ENCODE peak calls at places on chromosome 22, in four cellular contexts. I is OCI-LY7, J is glutamatergic neuron, Q is cardiac fibroblast. E is an unnamed sample.
A peak's percentile ranks its signal among the peaks of the same experiment; 100 is the strongest.

GRCh38 chr22:37412445-37413250 is 14.6 kb downstream of the ELFN2 start:
- DNase-seq in Q (no peak), J (no peak), I (no peak), E (no peak)

GRCh38 chr22:42604403-42604802 is 10.3 kb downstream of the POLDIP3 start:
- DNase-seq in Q (peak; percentile 53), J (no peak), I (no peak), E (no peak)

GRCh38 chr22:32378703-32379272 is 21.1 kb downstream of the RFPL3 start:
- DNase-seq in J (peak; percentile 68), I (peak; percentile 10), Q (peak; percentile 22), E (no peak)

GRCh38 chr22:46355369-46355995 is 20.0 kb downstream of the TRMU start:
- DNase-seq in Q (peak; percentile 67), J (peak; percentile 93), I (peak; percentile 65), E (peak; percentile 83)

GRCh38 chr22:48489551-48490512 is 1337.8 kb downstream of the BRD1 start:
- DNase-seq in J (peak; percentile 46), Q (peak; percentile 15), I (no peak), E (peak; percentile 45)

GRCh38 chr22:25223269-25223850 is 3.9 kb downstream of the CRYBB2 start:
- DNase-seq in I (no peak), Q (no peak), J (no peak), E (no peak)

GRCh38 chr22:28424427-28425080 is 255.1 kb downstream of the TTC28 start:
- DNase-seq in Q (peak; percentile 56), I (no peak), J (no peak), E (no peak)

GRCh38 chr22:46851311-46851710 is 88.9 kb downstream of the TBC1D22A start:
- DNase-seq in J (no peak), Q (no peak), I (no peak), E (no peak)

GRCh38 chr22:41254230-41254629 is 13.5 kb upstream of the CHADL start:
- DNase-seq in I (no peak), J (no peak), Q (no peak), E (no peak)

GRCh38 chr22:24698266-24698926 is 76.1 kb downstream of the PIWIL3 start:
- DNase-seq in I (no peak), Q (no peak), J (no peak), E (no peak)

GRCh38 chr22:18078329-18079041 is 695 bp downstream of the PEX26 start:
- DNase-seq in J (peak; percentile 42), I (peak; percentile 69), Q (peak; percentile 25), E (no peak)

GRCh38 chr22:47836957-47837356 is 1074.5 kb downstream of the TBC1D22A start:
- DNase-seq in Q (no peak), J (no peak), I (no peak), E (no peak)

GRCh38 chr22:31126869-31127175 is 4.1 kb downstream of the INPP5J start:
- DNase-seq in Q (no peak), I (no peak), J (no peak), E (no peak)

GRCh38 chr22:42194953-42195352 is 64.3 kb upstream of the CYP2D6 start:
- DNase-seq in J (no peak), I (no peak), Q (no peak), E (no peak)

GRCh38 chr22:30159082-30159481 is 78.8 kb downstream of the HORMAD2 start:
- DNase-seq in Q (no peak), I (no peak), J (no peak), E (no peak)

GRCh38 chr22:17742528-17742902 is 31.8 kb downstream of the BID start:
- DNase-seq in J (peak; percentile 89), Q (peak; percentile 79), I (peak; percentile 87), E (peak; percentile 93)

GRCh38 chr22:48575567-48576332 is 1251.9 kb downstream of the BRD1 start:
- DNase-seq in I (no peak), J (peak; percentile 16), Q (no peak), E (no peak)

GRCh38 chr22:33825761-33826160 is 94.5 kb downstream of the LARGE1 start:
- DNase-seq in Q (no peak), I (no peak), J (no peak), E (no peak)

GRCh38 chr22:47192651-47193437 is 430.4 kb downstream of the TBC1D22A start:
- DNase-seq in J (no peak), Q (no peak), I (peak; percentile 55), E (no peak)

GRCh38 chr22:31173386-31174145 is 13.6 kb downstream of the RNF185 start:
- DNase-seq in J (no peak), Q (peak; percentile 65), I (no peak), E (no peak)

GRCh38 chr22:46070722-46071450 is 79.4 kb upstream of the PPARA start:
- DNase-seq in Q (peak; percentile 81), J (peak; percentile 31), I (peak; percentile 44), E (peak; percentile 67)

GRCh38 chr22:50247748-50248147 is 2.9 kb upstream of the TUBGCP6 start:
- DNase-seq in Q (peak; percentile 71), I (peak; percentile 91), J (peak; percentile 60), E (peak; percentile 75)

GRCh38 chr22:48926663-48927062 is 901.0 kb downstream of the BRD1 start:
- DNase-seq in I (no peak), J (no peak), Q (no peak), E (no peak)

GRCh38 chr22:49264696-49265095 is 563.0 kb downstream of the BRD1 start:
- DNase-seq in J (no peak), I (no peak), Q (no peak), E (no peak)

GRCh38 chr22:30876925-30877553 is 91.5 kb downstream of the MORC2 start:
- DNase-seq in J (no peak), I (no peak), Q (peak; percentile 88), E (no peak)

GRCh38 chr22:27632451-27633295 is 168.9 kb downstream of the MN1 start:
- DNase-seq in J (no peak), I (no peak), Q (no peak), E (no peak)

GRCh38 chr22:37519268-37520195 is at the start of gene CARD10:
- DNase-seq in Q (peak; percentile 42), I (no peak), J (no peak), E (peak; percentile 65)

GRCh38 chr22:37176464-37177061 is 11.5 kb downstream of the C1QTNF6 start:
- DNase-seq in J (peak; percentile 12), I (no peak), Q (peak; percentile 89), E (no peak)

GRCh38 chr22:41976070-41976901 is 7.0 kb downstream of the SEPTIN3 start:
- DNase-seq in I (no peak), Q (no peak), J (peak; percentile 64), E (peak; percentile 74)

GRCh38 chr22:46000081-46001027 is 23.4 kb upstream of the WNT7B start:
- DNase-seq in J (no peak), Q (no peak), I (no peak), E (no peak)

GRCh38 chr22:46007848-46008261 is 30.9 kb upstream of the WNT7B start:
- DNase-seq in I (no peak), J (no peak), Q (peak; percentile 97), E (no peak)

GRCh38 chr22:26777402-26777801 is 120.0 kb downstream of the MIAT start:
- DNase-seq in Q (peak; percentile 41), J (no peak), I (no peak), E (no peak)

GRCh38 chr22:42280836-42281235 is 10.4 kb upstream of the TCF20 start:
- DNase-seq in I (no peak), J (no peak), Q (no peak), E (no peak)

GRCh38 chr22:27487600-27488450 is 313.7 kb downstream of the MN1 start:
- DNase-seq in Q (no peak), I (no peak), J (no peak), E (no peak)

GRCh38 chr22:44161673-44162072 is 19.1 kb upstream of the PARVG start:
- DNase-seq in Q (no peak), J (no peak), I (no peak), E (no peak)
- TF ChIP-seq CTCF in Q (no peak), J (no peak), I (no peak), E (no peak)

GRCh38 chr22:35739642-35740041 is 22.0 kb downstream of the APOL5 start:
- DNase-seq in J (peak; percentile 41), Q (no peak), I (no peak), E (no peak)
- TF ChIP-seq CTCF in J (no peak), Q (no peak), I (peak; percentile 55), E (no peak)

GRCh38 chr22:39529487-39529851 is 3.1 kb downstream of the RPS19BP1 start:
- DNase-seq in J (no peak), Q (no peak), I (peak; percentile 29), E (no peak)
- TF ChIP-seq CTCF in J (peak; percentile 34), Q (no peak), I (peak; percentile 57), E (no peak)

GRCh38 chr22:44366372-44367310 is 53.9 kb upstream of the SHISAL1 start:
- DNase-seq in Q (no peak), J (peak; percentile 15), I (no peak), E (no peak)

GRCh38 chr22:44371741-44372525 is 59.2 kb upstream of the SHISAL1 start:
- DNase-seq in I (no peak), J (peak; percentile 7), Q (no peak), E (no peak)

GRCh38 chr22:44369916-44370804 is 57.4 kb upstream of the SHISAL1 start:
- DNase-seq in Q (no peak), I (no peak), J (peak; percentile 32), E (no peak)

GRCh38 chr22:44368611-44369010 is 55.9 kb upstream of the SHISAL1 start:
- DNase-seq in I (no peak), J (peak; percentile 7), Q (no peak), E (no peak)

GRCh38 chr22:44369241-44369652 is 56.5 kb upstream of the SHISAL1 start:
- DNase-seq in J (peak; percentile 38), I (no peak), Q (no peak), E (no peak)
- TF ChIP-seq CTCF in J (peak; percentile 45), I (peak; percentile 27), Q (peak; percentile 20), E (no peak)

GRCh38 chr22:19146215-19146968 is 1.9 kb upstream of the ESS2 start:
- DNase-seq in Q (no peak), I (no peak), J (no peak), E (no peak)
- TF ChIP-seq CTCF in Q (no peak), I (peak; percentile 21), J (no peak), E (no peak)

DNA sequence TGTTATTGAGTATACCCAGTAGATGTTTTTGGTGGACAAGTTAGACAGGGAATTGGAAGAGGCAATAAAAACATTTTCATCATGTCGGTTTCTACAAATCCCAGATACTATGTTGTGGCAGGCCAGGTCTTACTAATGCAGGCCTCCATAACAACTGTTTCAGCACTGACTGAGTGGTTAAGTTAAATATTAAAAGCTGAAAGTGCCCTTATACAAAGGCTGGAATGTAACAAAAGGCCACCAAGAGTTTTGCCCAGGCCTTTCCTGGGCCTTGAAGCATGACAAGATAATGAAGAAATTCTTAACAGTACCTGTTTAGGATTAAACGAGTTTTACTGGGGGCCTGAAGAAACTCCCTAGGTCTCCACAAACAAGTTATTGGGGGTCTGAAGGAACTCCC is 29.3 kb downstream of the DMC1 start:
- DNase-seq in Q (no peak), I (no peak), J (no peak), E (no peak)
- TF ChIP-seq CTCF in Q (no peak), I (no peak), J (no peak), E (no peak)

GRCh38 chr22:22030493-22031182 is 48.1 kb upstream of the TOP3B start:
- DNase-seq in I (peak; percentile 96), J (peak; percentile 33), Q (peak; percentile 8), E (peak; percentile 71)
- TF ChIP-seq CTCF in I (peak; percentile 82), J (no peak), Q (peak; percentile 57), E (peak; percentile 77)

E was measured in GM20000.